ENCODE peak calls at places on chromosomes 11 and 22, in six cellular contexts. F, A, I, U, D and W are unnamed samples.

GRCh38 chr22:49007013-49007653 is 820.5 kb downstream of the BRD1 start:
- DNase-seq in U (no peak), I (no peak), A (no peak), D (no peak), F (no peak), W (no peak)

GRCh38 chr11:123434911-123435310 is 4.8 kb downstream of the GRAMD1B start:
- DNase-seq in A (peak; percentile 74), U (no peak), F (no peak), I (no peak), D (no peak), W (no peak)

GRCh38 chr11:87038235-87038960 is 664 bp downstream of the TMEM135 start:
- DNase-seq in U (no peak), D (peak; percentile 31), I (no peak), F (peak; percentile 51), A (peak; percentile 27), W (no peak)

GRCh38 chr11:57980201-57980600 is 43.5 kb upstream of the OR9Q1 start:
- DNase-seq in F (no peak), A (no peak), I (no peak), D (no peak), U (no peak), W (no peak)

GRCh38 chr22:20658433-20659222 is 115.3 kb upstream of the SERPIND1 start:
- DNase-seq in D (no peak), A (no peak), F (no peak), U (no peak), I (no peak), W (no peak)

GRCh38 chr22:37043828-37044538 is 7.6 kb upstream of the KCTD17 start:
- DNase-seq in I (peak; percentile 66), A (peak; percentile 66), F (peak; percentile 57), D (peak; percentile 68), U (peak; percentile 77), W (no peak)

GRCh38 chr11:19524171-19524671 is 188.4 kb upstream of the NAV2 start:
- DNase-seq in D (no peak), A (no peak), F (no peak), U (no peak), I (no peak), W (no peak)

GRCh38 chr11:116312560-116313340 is 460.0 kb downstream of the BUD13 start:
- DNase-seq in U (peak; percentile 67), I (peak; percentile 87), A (no peak), F (peak; percentile 79), D (peak; percentile 89), W (no peak)

GRCh38 chr22:20964799-20965103 is 2.3 kb upstream of the AIFM3 start:
- DNase-seq in D (no peak), I (no peak), F (no peak), U (no peak), A (no peak), W (no peak)

GRCh38 chr11:113202431-113202830 is 112.0 kb upstream of the TTC12 start:
- DNase-seq in I (no peak), U (peak; percentile 33), D (peak; percentile 23), F (no peak), A (peak; percentile 85), W (no peak)

GRCh38 chr22:35315855-35316745 is 16.4 kb downstream of the TOM1 start:
- DNase-seq in F (peak; percentile 77), U (no peak), A (no peak), I (no peak), D (no peak), W (no peak)

GRCh38 chr11:120563698-120564572 is 52.4 kb downstream of the GRIK4 start:
- DNase-seq in F (peak; percentile 90), A (no peak), D (no peak), U (no peak), I (no peak), W (no peak)

GRCh38 chr11:65217441-65218423 is 36.0 kb downstream of the CAPN1 start:
- DNase-seq in I (no peak), U (no peak), F (no peak), D (no peak), A (no peak), W (no peak)

GRCh38 chr11:44623716-44624491 is 58.4 kb downstream of the CD82 start:
- DNase-seq in U (peak; percentile 40), F (peak; percentile 61), A (no peak), I (peak; percentile 57), D (no peak), W (no peak)